ENCODE peak calls at places on chromosomes 2 and 18, in eight cellular contexts. One of them, this sample, is unnamed.

GRCh38 chr2:217662984-217663602 is 339.7 kb downstream of the TNS1 start:
- DNase-seq in Daoy: no peak
- DNase-seq in H4: no peak
- DNase-seq in GM19239: no peak
- DNase-seq in PC-9: peak
- DNase-seq in cardiac fibroblast: no peak
- DNase-seq in IMR-90: peak
- DNase-seq in NCI-H1092 treated with DMSO at 0.1 percent for 48 hours: no peak
- DNase-seq in this sample: no peak

GRCh38 chr2:233384811-233385488 is 30.7 kb downstream of the DGKD start:
- DNase-seq in Daoy: peak
- DNase-seq in H4: no peak
- DNase-seq in GM19239: no peak
- DNase-seq in PC-9: peak
- DNase-seq in cardiac fibroblast: no peak
- DNase-seq in IMR-90: no peak
- DNase-seq in NCI-H1092 treated with DMSO at 0.1 percent for 48 hours: no peak
- DNase-seq in this sample: no peak

GRCh38 chr2:192123847-192124246 is 70.9 kb downstream of the TMEFF2 start:
- DNase-seq in Daoy: no peak
- DNase-seq in H4: no peak
- DNase-seq in GM19239: no peak
- DNase-seq in PC-9: no peak
- DNase-seq in cardiac fibroblast: peak
- DNase-seq in IMR-90: peak
- DNase-seq in NCI-H1092 treated with DMSO at 0.1 percent for 48 hours: no peak
- DNase-seq in this sample: no peak

GRCh38 chr2:38690499-38691420 is 24.8 kb downstream of the GALM start:
- DNase-seq in Daoy: peak
- DNase-seq in H4: peak
- DNase-seq in GM19239: no peak
- DNase-seq in PC-9: peak
- DNase-seq in cardiac fibroblast: peak
- DNase-seq in IMR-90: peak
- DNase-seq in NCI-H1092 treated with DMSO at 0.1 percent for 48 hours: no peak
- DNase-seq in this sample: no peak

GRCh38 chr2:156956161-156956560 is 301.3 kb upstream of the GALNT5 start:
- DNase-seq in Daoy: no peak
- DNase-seq in H4: no peak
- DNase-seq in GM19239: no peak
- DNase-seq in PC-9: no peak
- DNase-seq in cardiac fibroblast: no peak
- DNase-seq in IMR-90: peak
- DNase-seq in NCI-H1092 treated with DMSO at 0.1 percent for 48 hours: no peak
- DNase-seq in this sample: no peak

GRCh38 chr2:11481426-11481788 is 15.4 kb upstream of the E2F6 start:
- DNase-seq in Daoy: no peak
- DNase-seq in H4: no peak
- DNase-seq in GM19239: no peak
- DNase-seq in PC-9: no peak
- DNase-seq in cardiac fibroblast: no peak
- DNase-seq in IMR-90: no peak
- DNase-seq in NCI-H1092 treated with DMSO at 0.1 percent for 48 hours: no peak
- DNase-seq in this sample: no peak

GRCh38 chr2:212364106-212364505 is 174.5 kb downstream of the ERBB4 start:
- DNase-seq in Daoy: peak
- DNase-seq in H4: no peak
- DNase-seq in GM19239: no peak
- DNase-seq in PC-9: no peak
- DNase-seq in cardiac fibroblast: peak
- DNase-seq in IMR-90: no peak
- DNase-seq in NCI-H1092 treated with DMSO at 0.1 percent for 48 hours: no peak
- DNase-seq in this sample: no peak

GRCh38 chr2:216031960-216032689 is 18.8 kb upstream of the MREG start:
- DNase-seq in Daoy: peak
- DNase-seq in H4: no peak
- DNase-seq in GM19239: no peak
- DNase-seq in PC-9: no peak
- DNase-seq in cardiac fibroblast: peak
- DNase-seq in IMR-90: peak
- DNase-seq in NCI-H1092 treated with DMSO at 0.1 percent for 48 hours: no peak
- DNase-seq in this sample: no peak

GRCh38 chr18:34990571-34990970 is 50.6 kb upstream of the MAPRE2 start:
- DNase-seq in Daoy: peak
- DNase-seq in H4: peak
- DNase-seq in GM19239: no peak
- DNase-seq in PC-9: no peak
- DNase-seq in cardiac fibroblast: peak
- DNase-seq in IMR-90: peak
- DNase-seq in NCI-H1092 treated with DMSO at 0.1 percent for 48 hours: no peak
- DNase-seq in this sample: no peak

GRCh38 chr18:36392163-36392887 is 94.8 kb downstream of the FHOD3 start:
- DNase-seq in Daoy: no peak
- DNase-seq in H4: no peak
- DNase-seq in GM19239: no peak
- DNase-seq in PC-9: no peak
- DNase-seq in cardiac fibroblast: no peak
- DNase-seq in IMR-90: peak
- DNase-seq in NCI-H1092 treated with DMSO at 0.1 percent for 48 hours: no peak
- DNase-seq in this sample: no peak

GRCh38 chr2:140454717-140455116 is 1674.5 kb upstream of the NXPH2 start:
- DNase-seq in Daoy: no peak
- DNase-seq in H4: peak
- DNase-seq in GM19239: no peak
- DNase-seq in PC-9: no peak
- DNase-seq in cardiac fibroblast: peak
- DNase-seq in IMR-90: peak
- DNase-seq in NCI-H1092 treated with DMSO at 0.1 percent for 48 hours: no peak
- DNase-seq in this sample: no peak

GRCh38 chr2:234996041-234996440 is 44.2 kb downstream of the SH3BP4 start:
- DNase-seq in Daoy: no peak
- DNase-seq in H4: no peak
- DNase-seq in GM19239: no peak
- DNase-seq in PC-9: no peak
- DNase-seq in cardiac fibroblast: no peak
- DNase-seq in IMR-90: no peak
- DNase-seq in NCI-H1092 treated with DMSO at 0.1 percent for 48 hours: no peak
- DNase-seq in this sample: no peak

GRCh38 chr2:115369380-115369779 is 926.9 kb downstream of the DPP10 start:
- DNase-seq in Daoy: no peak
- DNase-seq in H4: no peak
- DNase-seq in GM19239: no peak
- DNase-seq in PC-9: no peak
- DNase-seq in cardiac fibroblast: no peak
- DNase-seq in IMR-90: no peak
- DNase-seq in NCI-H1092 treated with DMSO at 0.1 percent for 48 hours: no peak
- DNase-seq in this sample: no peak

GRCh38 chr2:105261061-105261460 is 19.5 kb downstream of the GPR45 start:
- DNase-seq in Daoy: peak
- DNase-seq in H4: peak
- DNase-seq in GM19239: no peak
- DNase-seq in PC-9: no peak
- DNase-seq in cardiac fibroblast: peak
- DNase-seq in IMR-90: peak
- DNase-seq in NCI-H1092 treated with DMSO at 0.1 percent for 48 hours: no peak
- DNase-seq in this sample: no peak

GRCh38 chr2:240498171-240498957 is 59.4 kb downstream of the ANKMY1 start:
- DNase-seq in Daoy: no peak
- DNase-seq in H4: no peak
- DNase-seq in GM19239: no peak
- DNase-seq in PC-9: no peak
- DNase-seq in cardiac fibroblast: no peak
- DNase-seq in IMR-90: no peak
- DNase-seq in NCI-H1092 treated with DMSO at 0.1 percent for 48 hours: no peak
- DNase-seq in this sample: no peak

GRCh38 chr2:233929352-233929843 is 12.2 kb downstream of the TRPM8 start:
- DNase-seq in Daoy: peak
- DNase-seq in H4: peak
- DNase-seq in GM19239: no peak
- DNase-seq in PC-9: no peak
- DNase-seq in cardiac fibroblast: peak
- DNase-seq in IMR-90: no peak
- DNase-seq in NCI-H1092 treated with DMSO at 0.1 percent for 48 hours: no peak
- DNase-seq in this sample: no peak

GRCh38 chr2:138078153-138078552 is 113.9 kb downstream of the HNMT start:
- DNase-seq in Daoy: no peak
- DNase-seq in H4: no peak
- DNase-seq in GM19239: no peak
- DNase-seq in PC-9: no peak
- DNase-seq in cardiac fibroblast: peak
- DNase-seq in IMR-90: no peak
- DNase-seq in NCI-H1092 treated with DMSO at 0.1 percent for 48 hours: no peak
- DNase-seq in this sample: no peak

GRCh38 chr2:103008586-103008985 is 246.8 kb downstream of the TMEM182 start:
- DNase-seq in Daoy: peak
- DNase-seq in H4: peak
- DNase-seq in GM19239: no peak
- DNase-seq in PC-9: no peak
- DNase-seq in cardiac fibroblast: no peak
- DNase-seq in IMR-90: no peak
- DNase-seq in NCI-H1092 treated with DMSO at 0.1 percent for 48 hours: no peak
- DNase-seq in this sample: no peak

GRCh38 chr18:33578371-33579146 is 540 bp downstream of the ASXL3 start:
- DNase-seq in Daoy: peak
- DNase-seq in H4: no peak
- DNase-seq in GM19239: no peak
- DNase-seq in PC-9: no peak
- DNase-seq in cardiac fibroblast: no peak
- DNase-seq in IMR-90: no peak
- DNase-seq in NCI-H1092 treated with DMSO at 0.1 percent for 48 hours: peak
- DNase-seq in this sample: peak

GRCh38 chr18:63762518-63762917 is 12.7 kb upstream of the SERPINB7 start:
- DNase-seq in Daoy: no peak
- DNase-seq in H4: no peak
- DNase-seq in GM19239: no peak
- DNase-seq in PC-9: no peak
- DNase-seq in cardiac fibroblast: peak
- DNase-seq in IMR-90: peak
- DNase-seq in NCI-H1092 treated with DMSO at 0.1 percent for 48 hours: no peak
- DNase-seq in this sample: no peak

GRCh38 chr2:239445771-239446524 is 45.1 kb upstream of the HDAC4 start:
- DNase-seq in Daoy: no peak
- DNase-seq in H4: no peak
- DNase-seq in GM19239: no peak
- DNase-seq in PC-9: no peak
- DNase-seq in cardiac fibroblast: peak
- DNase-seq in IMR-90: no peak
- DNase-seq in NCI-H1092 treated with DMSO at 0.1 percent for 48 hours: no peak
- DNase-seq in this sample: no peak

GRCh38 chr2:19673213-19673791 is 228.5 kb downstream of the TTC32 start:
- DNase-seq in Daoy: peak
- DNase-seq in H4: peak
- DNase-seq in GM19239: no peak
- DNase-seq in PC-9: peak
- DNase-seq in cardiac fibroblast: peak
- DNase-seq in IMR-90: peak
- DNase-seq in NCI-H1092 treated with DMSO at 0.1 percent for 48 hours: no peak
- DNase-seq in this sample: no peak

GRCh38 chr2:74441690-74442482 is at the start of gene RTKN:
- DNase-seq in Daoy: no peak
- DNase-seq in H4: no peak
- DNase-seq in GM19239: peak
- DNase-seq in PC-9: peak
- DNase-seq in cardiac fibroblast: peak
- DNase-seq in IMR-90: no peak
- DNase-seq in NCI-H1092 treated with DMSO at 0.1 percent for 48 hours: no peak
- DNase-seq in this sample: no peak

GRCh38 chr2:112706170-112706664 is 14.6 kb upstream of the NT5DC4 start:
- DNase-seq in Daoy: peak
- DNase-seq in H4: peak
- DNase-seq in GM19239: no peak
- DNase-seq in PC-9: peak
- DNase-seq in cardiac fibroblast: peak
- DNase-seq in IMR-90: peak
- DNase-seq in NCI-H1092 treated with DMSO at 0.1 percent for 48 hours: no peak
- DNase-seq in this sample: no peak

This sample was measured in GM12891.